ENCODE peak calls at places on chromosome X, in eight cellular contexts. One of them, this sample, is unnamed.

GRCh38 chrX:108699368-108699767 is 37.0 kb downstream of the IRS4 start:
- DNase-seq in fibroblast of mammary gland: peak
- DNase-seq in body of pancreas: no peak
- DNase-seq in AG04450: no peak
- DNase-seq in adrenal gland: no peak
- DNase-seq in GM06990: peak
- DNase-seq in foreskin fibroblast: peak
- DNase-seq in SK-N-SH: peak
- DNase-seq in this sample: no peak

GRCh38 chrX:149903889-149904748 is 23.1 kb downstream of the MAGEA8 start:
- DNase-seq in AG04450: no peak
- DNase-seq in GM06990: no peak
- DNase-seq in SK-N-SH: no peak
- DNase-seq in body of pancreas: no peak
- DNase-seq in adrenal gland: no peak
- DNase-seq in fibroblast of mammary gland: peak
- DNase-seq in foreskin fibroblast: peak
- DNase-seq in this sample: no peak

GRCh38 chrX:139506318-139506717 is 24.2 kb upstream of the F9 start:
- DNase-seq in AG04450: no peak
- DNase-seq in adrenal gland: no peak
- DNase-seq in GM06990: no peak
- DNase-seq in SK-N-SH: no peak
- DNase-seq in foreskin fibroblast: no peak
- DNase-seq in body of pancreas: no peak
- DNase-seq in fibroblast of mammary gland: no peak
- DNase-seq in this sample: no peak

GRCh38 chrX:71652405-71652804 is 14.9 kb upstream of the LOC101059915 start:
- DNase-seq in adrenal gland: peak
- DNase-seq in body of pancreas: peak
- DNase-seq in AG04450: peak
- DNase-seq in GM06990: no peak
- DNase-seq in SK-N-SH: peak
- DNase-seq in fibroblast of mammary gland: peak
- DNase-seq in foreskin fibroblast: peak
- DNase-seq in this sample: no peak

GRCh38 chrX:155334486-155335316 is at the start of gene CLIC2:
- DNase-seq in SK-N-SH: no peak
- DNase-seq in AG04450: peak
- DNase-seq in foreskin fibroblast: peak
- DNase-seq in fibroblast of mammary gland: peak
- DNase-seq in adrenal gland: peak
- DNase-seq in GM06990: peak
- DNase-seq in body of pancreas: peak
- DNase-seq in this sample: no peak

GRCh38 chrX:111282991-111283390 is 12.7 kb upstream of the CAPN6 start:
- DNase-seq in adrenal gland: no peak
- DNase-seq in SK-N-SH: no peak
- DNase-seq in GM06990: no peak
- DNase-seq in body of pancreas: no peak
- DNase-seq in fibroblast of mammary gland: no peak
- DNase-seq in foreskin fibroblast: no peak
- DNase-seq in AG04450: no peak
- DNase-seq in this sample: no peak

GRCh38 chrX:97039363-97040029 is 155.8 kb downstream of the RPA4 start:
- DNase-seq in fibroblast of mammary gland: peak
- DNase-seq in SK-N-SH: no peak
- DNase-seq in foreskin fibroblast: peak
- DNase-seq in AG04450: no peak
- DNase-seq in adrenal gland: peak
- DNase-seq in body of pancreas: peak
- DNase-seq in GM06990: peak
- DNase-seq in this sample: peak

GRCh38 chrX:37998586-37999267 is 7.6 kb upstream of the SYTL5 start:
- DNase-seq in SK-N-SH: no peak
- DNase-seq in adrenal gland: no peak
- DNase-seq in GM06990: no peak
- DNase-seq in foreskin fibroblast: peak
- DNase-seq in body of pancreas: no peak
- DNase-seq in AG04450: no peak
- DNase-seq in fibroblast of mammary gland: peak
- DNase-seq in this sample: no peak

GRCh38 chrX:56788229-56788628 is 59.2 kb downstream of the NBDY start:
- DNase-seq in AG04450: no peak
- DNase-seq in GM06990: no peak
- DNase-seq in body of pancreas: peak
- DNase-seq in adrenal gland: no peak
- DNase-seq in fibroblast of mammary gland: no peak
- DNase-seq in foreskin fibroblast: no peak
- DNase-seq in SK-N-SH: no peak
- DNase-seq in this sample: no peak

GRCh38 chrX:12975999-12976558 is 1.2 kb downstream of the TMSB4X start:
- DNase-seq in fibroblast of mammary gland: no peak
- DNase-seq in body of pancreas: peak
- DNase-seq in adrenal gland: peak
- DNase-seq in SK-N-SH: peak
- DNase-seq in foreskin fibroblast: peak
- DNase-seq in AG04450: no peak
- DNase-seq in GM06990: peak
- DNase-seq in this sample: no peak

GRCh38 chrX:127038065-127038464 is 218.5 kb downstream of the PRR32 start:
- DNase-seq in GM06990: no peak
- DNase-seq in SK-N-SH: no peak
- DNase-seq in foreskin fibroblast: no peak
- DNase-seq in fibroblast of mammary gland: no peak
- DNase-seq in body of pancreas: no peak
- DNase-seq in AG04450: no peak
- DNase-seq in adrenal gland: no peak
- DNase-seq in this sample: no peak

GRCh38 chrX:108468486-108468885 is 28.8 kb downstream of the COL4A5 start:
- DNase-seq in foreskin fibroblast: peak
- DNase-seq in SK-N-SH: no peak
- DNase-seq in fibroblast of mammary gland: peak
- DNase-seq in body of pancreas: no peak
- DNase-seq in adrenal gland: no peak
- DNase-seq in GM06990: no peak
- DNase-seq in AG04450: peak
- DNase-seq in this sample: no peak

GRCh38 chrX:150455220-150455618 is 92.1 kb downstream of the MAMLD1 start:
- DNase-seq in foreskin fibroblast: peak
- DNase-seq in AG04450: no peak
- DNase-seq in fibroblast of mammary gland: no peak
- DNase-seq in adrenal gland: no peak
- DNase-seq in GM06990: no peak
- DNase-seq in body of pancreas: no peak
- DNase-seq in SK-N-SH: no peak
- DNase-seq in this sample: no peak

GRCh38 chrX:111041018-111041462 is 55.0 kb upstream of the PAK3 start:
- DNase-seq in body of pancreas: peak
- DNase-seq in GM06990: no peak
- DNase-seq in foreskin fibroblast: peak
- DNase-seq in AG04450: peak
- DNase-seq in fibroblast of mammary gland: peak
- DNase-seq in SK-N-SH: no peak
- DNase-seq in adrenal gland: no peak
- DNase-seq in this sample: peak

GRCh38 chrX:17519349-17519748 is 144.3 kb downstream of the NHS start:
- DNase-seq in fibroblast of mammary gland: peak
- DNase-seq in AG04450: no peak
- DNase-seq in body of pancreas: peak
- DNase-seq in GM06990: no peak
- DNase-seq in foreskin fibroblast: peak
- DNase-seq in adrenal gland: peak
- DNase-seq in SK-N-SH: no peak
- DNase-seq in this sample: no peak
- H3K4me3 ChIP-seq in fibroblast of mammary gland: no peak
- H3K4me3 ChIP-seq in AG04450: no peak
- H3K4me3 ChIP-seq in body of pancreas: no peak
- H3K4me3 ChIP-seq in GM06990: no peak
- H3K4me3 ChIP-seq in foreskin fibroblast: no peak
- H3K4me3 ChIP-seq in adrenal gland: no peak
- H3K4me3 ChIP-seq in SK-N-SH: no peak
- H3K4me3 ChIP-seq in this sample: no peak

GRCh38 chrX:69503228-69503834 is 795 bp upstream of the NALF2 start:
- DNase-seq in GM06990: no peak
- DNase-seq in body of pancreas: peak
- DNase-seq in adrenal gland: peak
- DNase-seq in SK-N-SH: peak
- DNase-seq in AG04450: no peak
- DNase-seq in fibroblast of mammary gland: peak
- DNase-seq in foreskin fibroblast: no peak
- DNase-seq in this sample: no peak
- TF ChIP-seq CTCF in GM06990: no peak
- TF ChIP-seq CTCF in body of pancreas: peak
- TF ChIP-seq CTCF in adrenal gland: no peak
- TF ChIP-seq CTCF in SK-N-SH: peak
- TF ChIP-seq CTCF in AG04450: no peak
- TF ChIP-seq CTCF in fibroblast of mammary gland: peak
- TF ChIP-seq CTCF in foreskin fibroblast: no peak
- TF ChIP-seq CTCF in this sample: peak

GRCh38 chrX:79161655-79162054 is 17.2 kb downstream of the GPR174 start:
- DNase-seq in GM06990: peak
- DNase-seq in foreskin fibroblast: peak
- DNase-seq in SK-N-SH: no peak
- DNase-seq in AG04450: no peak
- DNase-seq in adrenal gland: no peak
- DNase-seq in body of pancreas: no peak
- DNase-seq in fibroblast of mammary gland: no peak
- DNase-seq in this sample: no peak
- H3K4me3 ChIP-seq in GM06990: peak
- H3K4me3 ChIP-seq in foreskin fibroblast: no peak
- H3K4me3 ChIP-seq in SK-N-SH: no peak
- H3K4me3 ChIP-seq in AG04450: no peak
- H3K4me3 ChIP-seq in adrenal gland: no peak
- H3K4me3 ChIP-seq in body of pancreas: no peak
- H3K4me3 ChIP-seq in fibroblast of mammary gland: no peak
- H3K4me3 ChIP-seq in this sample: no peak

GRCh38 chrX:133776072-133776471 is 209.3 kb downstream of the GPC3 start:
- DNase-seq in adrenal gland: peak
- DNase-seq in fibroblast of mammary gland: no peak
- DNase-seq in GM06990: no peak
- DNase-seq in SK-N-SH: peak
- DNase-seq in body of pancreas: peak
- DNase-seq in foreskin fibroblast: peak
- DNase-seq in AG04450: no peak
- DNase-seq in this sample: no peak
- TF ChIP-seq CTCF in adrenal gland: no peak
- TF ChIP-seq CTCF in fibroblast of mammary gland: peak
- TF ChIP-seq CTCF in GM06990: peak
- TF ChIP-seq CTCF in SK-N-SH: peak
- TF ChIP-seq CTCF in body of pancreas: peak
- TF ChIP-seq CTCF in foreskin fibroblast: peak
- TF ChIP-seq CTCF in AG04450: peak
- TF ChIP-seq CTCF in this sample: peak

DNA sequence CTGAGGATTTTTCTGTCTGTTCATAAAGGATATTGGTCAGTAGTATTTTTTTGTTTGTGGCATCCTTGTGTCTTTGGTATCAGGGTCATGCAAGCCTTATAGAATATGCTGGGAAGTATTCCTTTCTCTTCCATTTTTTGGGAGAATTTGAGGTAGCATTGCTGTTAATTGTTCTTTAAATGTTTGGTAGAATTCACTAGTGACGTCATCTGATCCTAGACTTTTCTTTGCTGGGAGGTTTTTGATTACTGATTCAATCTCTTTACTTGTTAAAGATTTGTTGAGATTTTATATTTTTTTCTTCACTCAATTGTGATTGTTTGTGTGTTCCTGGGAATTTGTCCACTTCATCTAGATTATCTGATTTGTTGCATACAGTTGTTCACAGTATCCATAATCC is 234.4 kb upstream of the ATP6AP2 start:
- DNase-seq in AG04450: no peak
- DNase-seq in SK-N-SH: no peak
- DNase-seq in foreskin fibroblast: no peak
- DNase-seq in adrenal gland: no peak
- DNase-seq in GM06990: no peak
- DNase-seq in body of pancreas: no peak
- DNase-seq in fibroblast of mammary gland: no peak
- DNase-seq in this sample: no peak
- H3K4me3 ChIP-seq in AG04450: no peak
- H3K4me3 ChIP-seq in SK-N-SH: no peak
- H3K4me3 ChIP-seq in foreskin fibroblast: no peak
- H3K4me3 ChIP-seq in adrenal gland: no peak
- H3K4me3 ChIP-seq in GM06990: no peak
- H3K4me3 ChIP-seq in body of pancreas: no peak
- H3K4me3 ChIP-seq in fibroblast of mammary gland: no peak
- H3K4me3 ChIP-seq in this sample: no peak